ENCODE peak calls at places on chromosome 6, in eight cellular contexts. U is ovary; Z is effector memory CD4-positive, alpha-beta T cell; O is cardiac muscle cell; L is GM23338; S is HCT116; B is GM23248; D is heart right ventricle. G is an unnamed sample. For H3K4me1, the result is how much of the 10 kb centered on the place peaks cover.

GRCh38 chr6:68777956-68778355 is 142.9 kb downstream of the ADGRB3 start:
- DNase-seq in U (no peak), Z (no peak), O (peak), L (no peak), S (no peak), B (peak), D (no peak), G (no peak)

GRCh38 chr6:135583256-135583758 is 85.8 kb upstream of the AHI1 start:
- DNase-seq in U (no peak), Z (no peak), O (peak), L (no peak), S (no peak), B (peak), D (no peak), G (no peak)

GRCh38 chr6:108698593-108699289 is 138.0 kb downstream of the FOXO3 start:
- DNase-seq in U (no peak), Z (no peak), O (no peak), L (no peak), S (no peak), B (no peak), D (no peak), G (no peak)

GRCh38 chr6:140846518-140847277 is 1286.0 kb upstream of the GJE1 start:
- DNase-seq in U (no peak), Z (no peak), O (peak), L (no peak), S (no peak), B (peak), D (no peak), G (no peak)

GRCh38 chr6:161079566-161080262 is 88.1 kb downstream of the MAP3K4 start:
- DNase-seq in U (no peak), Z (peak), O (peak), L (no peak), S (no peak), B (peak), D (no peak), G (no peak)

GRCh38 chr6:111870751-111871064 is 2.5 kb downstream of the FYN start:
- DNase-seq in U (no peak), Z (no peak), O (no peak), L (no peak), S (no peak), B (peak), D (no peak), G (no peak)

GRCh38 chr6:167405778-167406532 is 81.1 kb downstream of the TTLL2 start:
- DNase-seq in U (no peak), Z (no peak), O (no peak), L (no peak), S (no peak), B (no peak), D (no peak), G (no peak)

GRCh38 chr6:45727228-45727627 is 288.4 kb downstream of the CLIC5 start:
- DNase-seq in U (no peak), Z (no peak), O (no peak), L (no peak), S (no peak), B (no peak), D (no peak), G (no peak)

GRCh38 chr6:166776571-166776970 is 149.5 kb upstream of the RPS6KA2 start:
- DNase-seq in U (no peak), Z (no peak), O (no peak), L (no peak), S (no peak), B (no peak), D (no peak), G (no peak)

GRCh38 chr6:109050012-109050411 is 44.6 kb downstream of the SESN1 start:
- DNase-seq in U (no peak), Z (no peak), O (no peak), L (no peak), S (no peak), B (no peak), D (no peak), G (no peak)

GRCh38 chr6:31945507-31946369 is at the start of gene CFB:
- DNase-seq in U (peak), Z (no peak), O (peak), L (peak), S (no peak), B (peak), D (peak), G (peak)

GRCh38 chr6:41581381-41581991 is 35.3 kb downstream of the FOXP4 start:
- DNase-seq in U (no peak), Z (no peak), O (peak), L (no peak), S (peak), B (peak), D (peak), G (peak)

GRCh38 chr6:41577865-41578713 is 31.9 kb downstream of the FOXP4 start:
- DNase-seq in U (no peak), Z (no peak), O (peak), L (peak), S (peak), B (peak), D (no peak), G (no peak)

GRCh38 chr6:41582540-41582939 is 36.4 kb downstream of the FOXP4 start:
- DNase-seq in U (no peak), Z (no peak), O (no peak), L (no peak), S (no peak), B (no peak), D (no peak), G (no peak)

GRCh38 chr6:41578714-41579610 is 32.8 kb downstream of the FOXP4 start:
- DNase-seq in U (no peak), Z (no peak), O (peak), L (peak), S (no peak), B (no peak), D (no peak), G (no peak)

DNA sequence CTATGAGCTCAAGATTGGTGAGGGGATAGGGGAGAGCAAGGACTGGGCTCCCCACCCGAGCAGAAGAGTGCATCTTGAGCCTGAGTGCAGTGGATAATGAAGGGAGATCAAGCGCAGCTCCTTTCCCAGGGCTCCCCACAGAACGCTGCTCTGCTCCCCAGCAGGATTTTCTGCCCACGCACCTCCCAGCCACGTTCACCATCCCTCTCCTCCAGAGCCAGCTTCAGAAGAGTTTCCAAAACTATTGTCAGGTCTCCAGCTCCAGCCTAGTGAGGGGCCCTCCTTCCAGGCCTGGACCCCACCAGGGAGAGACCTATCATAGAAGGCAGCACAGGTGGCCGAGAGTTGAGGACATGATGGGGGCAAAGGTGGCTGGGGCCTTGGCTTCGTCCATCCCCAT is 34.5 kb downstream of the FOXP4 start:
- DNase-seq in U (no peak), Z (no peak), O (no peak), L (no peak), S (no peak), B (no peak), D (no peak), G (no peak)
- H3K4me1 ChIP-seq in U (under half), Z (under half), O (half or more), L (half or more), S (half or more), B (under half), D (half or more), G (under half)

GRCh38 chr6:17393335-17394191 is at the start of gene CAP2:
- DNase-seq in U (peak), Z (no peak), O (peak), L (peak), S (no peak), B (peak), D (peak), G (peak)
- H3K27ac ChIP-seq in U (peak), Z (no peak), O (peak), L (peak), S (peak), B (peak), D (peak), G (peak)

GRCh38 chr6:72828904-72829303 is 207.0 kb downstream of the KCNQ5 start:
- DNase-seq in U (no peak), Z (no peak), O (no peak), L (no peak), S (no peak), B (no peak), D (no peak), G (no peak)
- H3K4me1 ChIP-seq in U (under half), Z (under half), O (under half), L (under half), S (under half), B (under half), D (under half), G (under half)

GRCh38 chr6:152636675-152637421 is at the start of gene SYNE1:
- DNase-seq in U (peak), Z (no peak), O (peak), L (peak), S (no peak), B (peak), D (peak), G (no peak)
- H3K27ac ChIP-seq in U (peak), Z (no peak), O (no peak), L (no peak), S (no peak), B (peak), D (peak), G (no peak)